ENCODE peak calls at places on chromosomes 12 and 14, in five cellular contexts. A is M059J; L is stimulated activated CD4-positive, alpha-beta T cell treated with anti-CD3 and anti-CD28 coated beads, Interleukin-2, amount 100 ng/mL, for 24 hours; U is activated T-helper 1 cell treated with Interleukin-2 at 50 U/mL for 16 hours; X is AG20443. E is an unnamed sample.

GRCh38 chr14:56592746-56593544 is 13.3 kb downstream of the TMEM260 start:
- DNase-seq in L (no peak), A (no peak), X (no peak), U (no peak), E (no peak)

GRCh38 chr12:52353766-52354165 is 13.5 kb downstream of the KRT85 start:
- DNase-seq in U (no peak), X (no peak), L (no peak), A (no peak), E (no peak)

GRCh38 chr12:84840356-84840755 is 72.2 kb downstream of the SLC6A15 start:
- DNase-seq in X (no peak), L (no peak), U (no peak), A (no peak), E (no peak)

GRCh38 chr12:62720661-62721330 is 214.2 kb downstream of the PPM1H start:
- DNase-seq in A (peak; percentile 59), X (peak; percentile 59), U (no peak), L (no peak), E (no peak)

GRCh38 chr14:102914474-102915291 is 7.8 kb upstream of the AMN start:
- DNase-seq in U (no peak), A (no peak), L (no peak), X (no peak), E (no peak)

GRCh38 chr14:50225067-50225973 is 6.1 kb downstream of the SOS2 start:
- DNase-seq in U (no peak), L (no peak), X (peak; percentile 80), A (peak; percentile 92), E (no peak)

GRCh38 chr12:8156845-8157244 is at the start of gene ZNF705A:
- DNase-seq in A (peak; percentile 82), X (no peak), L (no peak), U (no peak), E (no peak)

GRCh38 chr14:21317433-21317832 is 37.5 kb downstream of the RPGRIP1 start:
- DNase-seq in X (no peak), U (no peak), L (no peak), A (no peak), E (no peak)

GRCh38 chr12:15522574-15523187 is 200.4 kb downstream of the PTPRO start:
- DNase-seq in X (peak; percentile 40), L (no peak), A (peak; percentile 50), U (no peak), E (no peak)

GRCh38 chr12:131618303-131618658 is 92.6 kb upstream of the SFSWAP start:
- DNase-seq in A (peak; percentile 12), L (no peak), U (no peak), X (no peak), E (no peak)

GRCh38 chr14:77184396-77185092 is 2.9 kb downstream of the TMEM63C start:
- DNase-seq in A (no peak), U (no peak), X (peak; percentile 4), L (no peak), E (no peak)

GRCh38 chr14:93772263-93772662 is 16.0 kb downstream of the PRIMA1 start:
- DNase-seq in U (no peak), A (no peak), X (no peak), L (no peak), E (no peak)

GRCh38 chr12:47870175-47870781 is 34.5 kb downstream of the VDR start:
- DNase-seq in U (no peak), X (peak; percentile 68), L (no peak), A (peak; percentile 30), E (no peak)

GRCh38 chr12:123478762-123479161 is 20.8 kb downstream of the SNRNP35 start:
- DNase-seq in U (no peak), X (peak; percentile 37), A (peak; percentile 63), L (no peak), E (peak; percentile 68)

GRCh38 chr12:1504304-1505150 is 89.9 kb downstream of the FBXL14 start:
- DNase-seq in X (no peak), A (no peak), L (no peak), U (no peak), E (no peak)

GRCh38 chr14:68911594-68912227 is 67.4 kb downstream of the ACTN1 start:
- DNase-seq in L (peak; percentile 80), U (peak; percentile 55), X (peak; percentile 93), A (peak; percentile 62), E (peak; percentile 13)

GRCh38 chr12:120887253-120888043 is 16.7 kb downstream of the SPPL3 start:
- DNase-seq in A (no peak), L (peak; percentile 39), U (no peak), X (no peak), E (no peak)

GRCh38 chr14:105860615-105861580 is 334.5 kb downstream of the TMEM121 start:
- DNase-seq in U (no peak), A (no peak), L (no peak), X (no peak), E (no peak)

GRCh38 chr12:20194171-20194570 is 174.2 kb upstream of the PDE3A start:
- DNase-seq in U (no peak), A (peak; percentile 69), X (peak; percentile 30), L (no peak), E (no peak)

GRCh38 chr14:91219505-91220389 is 24.8 kb downstream of the GPR68 start:
- DNase-seq in L (no peak), X (no peak), U (no peak), A (no peak), E (no peak)

GRCh38 chr14:65853407-65853955 is 441.0 kb downstream of the FUT8 start:
- DNase-seq in L (no peak), X (no peak), A (no peak), U (no peak), E (no peak)

GRCh38 chr12:32989705-32990104 is 93.1 kb upstream of the PKP2 start:
- DNase-seq in L (no peak), U (no peak), A (no peak), X (no peak), E (no peak)

GRCh38 chr14:75531256-75531655 is 9.0 kb downstream of the BATF start:
- DNase-seq in U (no peak), A (no peak), L (no peak), X (no peak), E (no peak)

GRCh38 chr14:23057757-23058653 is 685 bp upstream of the CDH24 start:
- DNase-seq in X (peak; percentile 89), U (peak; percentile 75), L (peak; percentile 92), A (peak; percentile 86), E (no peak)

GRCh38 chr12:63989301-63989845 is 144.9 kb downstream of the SRGAP1 start:
- DNase-seq in X (no peak), L (no peak), U (no peak), A (peak; percentile 40), E (no peak)

GRCh38 chr12:83470749-83471148 is 784.0 kb downstream of the TMTC2 start:
- DNase-seq in U (no peak), X (no peak), L (no peak), A (no peak), E (no peak)

GRCh38 chr12:1616233-1617066 is 12.6 kb upstream of the WNT5B start:
- DNase-seq in A (peak; percentile 68), U (no peak), L (no peak), X (no peak), E (no peak)